ENCODE peak calls at places on chromosomes 7 and 10, in five cellular contexts. One of them, this sample, is unnamed.

GRCh38 chr7:21526007-21526406 is 16.8 kb upstream of the DNAH11 start:
- DNase-seq in sciatic nerve: no peak
- DNase-seq in activated CD8-positive, alpha-beta memory T cell treated with anti-CD3 and anti-CD28 coated beads, Interleukin-2, amount 10 ng/mL, durations not matched to agents 7 days and 5 days: no peak
- DNase-seq in RWPE1: no peak
- DNase-seq in stimulated activated CD8-positive, alpha-beta memory T cell treated with anti-CD3 and anti-CD28 coated beads, Interleukin-12 subunit alpha, Interleukin-12 subunit beta, amount 100 ng/mL, for 4 hours: no peak
- DNase-seq in this sample: no peak

GRCh38 chr7:471866-472639 is 47.6 kb downstream of the PDGFA start:
- DNase-seq in sciatic nerve: peak; percentile 73
- DNase-seq in activated CD8-positive, alpha-beta memory T cell treated with anti-CD3 and anti-CD28 coated beads, Interleukin-2, amount 10 ng/mL, durations not matched to agents 7 days and 5 days: no peak
- DNase-seq in RWPE1: peak; percentile 89
- DNase-seq in stimulated activated CD8-positive, alpha-beta memory T cell treated with anti-CD3 and anti-CD28 coated beads, Interleukin-12 subunit alpha, Interleukin-12 subunit beta, amount 100 ng/mL, for 4 hours: no peak
- DNase-seq in this sample: no peak

GRCh38 chr7:8117195-8117594 is 144.8 kb downstream of the ICA1 start:
- DNase-seq in sciatic nerve: no peak
- DNase-seq in activated CD8-positive, alpha-beta memory T cell treated with anti-CD3 and anti-CD28 coated beads, Interleukin-2, amount 10 ng/mL, durations not matched to agents 7 days and 5 days: no peak
- DNase-seq in RWPE1: no peak
- DNase-seq in stimulated activated CD8-positive, alpha-beta memory T cell treated with anti-CD3 and anti-CD28 coated beads, Interleukin-12 subunit alpha, Interleukin-12 subunit beta, amount 100 ng/mL, for 4 hours: no peak
- DNase-seq in this sample: no peak

GRCh38 chr10:100744980-100745881 is at the start of gene PAX2:
- DNase-seq in sciatic nerve: no peak
- DNase-seq in activated CD8-positive, alpha-beta memory T cell treated with anti-CD3 and anti-CD28 coated beads, Interleukin-2, amount 10 ng/mL, durations not matched to agents 7 days and 5 days: no peak
- DNase-seq in RWPE1: no peak
- DNase-seq in stimulated activated CD8-positive, alpha-beta memory T cell treated with anti-CD3 and anti-CD28 coated beads, Interleukin-12 subunit alpha, Interleukin-12 subunit beta, amount 100 ng/mL, for 4 hours: no peak
- DNase-seq in this sample: no peak

GRCh38 chr7:151727579-151728285 is 149.2 kb downstream of the PRKAG2 start:
- DNase-seq in sciatic nerve: peak; percentile 87
- DNase-seq in activated CD8-positive, alpha-beta memory T cell treated with anti-CD3 and anti-CD28 coated beads, Interleukin-2, amount 10 ng/mL, durations not matched to agents 7 days and 5 days: peak; percentile 89
- DNase-seq in RWPE1: peak; percentile 96
- DNase-seq in stimulated activated CD8-positive, alpha-beta memory T cell treated with anti-CD3 and anti-CD28 coated beads, Interleukin-12 subunit alpha, Interleukin-12 subunit beta, amount 100 ng/mL, for 4 hours: peak; percentile 24
- DNase-seq in this sample: no peak

GRCh38 chr10:8181496-8182174 is 127.1 kb downstream of the GATA3 start:
- DNase-seq in sciatic nerve: no peak
- DNase-seq in activated CD8-positive, alpha-beta memory T cell treated with anti-CD3 and anti-CD28 coated beads, Interleukin-2, amount 10 ng/mL, durations not matched to agents 7 days and 5 days: no peak
- DNase-seq in RWPE1: no peak
- DNase-seq in stimulated activated CD8-positive, alpha-beta memory T cell treated with anti-CD3 and anti-CD28 coated beads, Interleukin-12 subunit alpha, Interleukin-12 subunit beta, amount 100 ng/mL, for 4 hours: no peak
- DNase-seq in this sample: no peak

GRCh38 chr10:22427101-22427500 is 81.8 kb downstream of the SPAG6 start:
- DNase-seq in sciatic nerve: no peak
- DNase-seq in activated CD8-positive, alpha-beta memory T cell treated with anti-CD3 and anti-CD28 coated beads, Interleukin-2, amount 10 ng/mL, durations not matched to agents 7 days and 5 days: no peak
- DNase-seq in RWPE1: peak; percentile 59
- DNase-seq in stimulated activated CD8-positive, alpha-beta memory T cell treated with anti-CD3 and anti-CD28 coated beads, Interleukin-12 subunit alpha, Interleukin-12 subunit beta, amount 100 ng/mL, for 4 hours: no peak
- DNase-seq in this sample: no peak

GRCh38 chr7:28754027-28754426 is 204.1 kb downstream of the TRIL start:
- DNase-seq in sciatic nerve: peak; percentile 75
- DNase-seq in activated CD8-positive, alpha-beta memory T cell treated with anti-CD3 and anti-CD28 coated beads, Interleukin-2, amount 10 ng/mL, durations not matched to agents 7 days and 5 days: no peak
- DNase-seq in RWPE1: no peak
- DNase-seq in stimulated activated CD8-positive, alpha-beta memory T cell treated with anti-CD3 and anti-CD28 coated beads, Interleukin-12 subunit alpha, Interleukin-12 subunit beta, amount 100 ng/mL, for 4 hours: no peak
- DNase-seq in this sample: no peak

GRCh38 chr10:130740788-130741785 is 570.4 kb downstream of the TCERG1L start:
- DNase-seq in sciatic nerve: peak; percentile 53
- DNase-seq in activated CD8-positive, alpha-beta memory T cell treated with anti-CD3 and anti-CD28 coated beads, Interleukin-2, amount 10 ng/mL, durations not matched to agents 7 days and 5 days: no peak
- DNase-seq in RWPE1: no peak
- DNase-seq in stimulated activated CD8-positive, alpha-beta memory T cell treated with anti-CD3 and anti-CD28 coated beads, Interleukin-12 subunit alpha, Interleukin-12 subunit beta, amount 100 ng/mL, for 4 hours: no peak
- DNase-seq in this sample: no peak

GRCh38 chr10:52755297-52756062 is 17.1 kb downstream of the MBL2 start:
- DNase-seq in sciatic nerve: no peak
- DNase-seq in activated CD8-positive, alpha-beta memory T cell treated with anti-CD3 and anti-CD28 coated beads, Interleukin-2, amount 10 ng/mL, durations not matched to agents 7 days and 5 days: no peak
- DNase-seq in RWPE1: peak; percentile 40
- DNase-seq in stimulated activated CD8-positive, alpha-beta memory T cell treated with anti-CD3 and anti-CD28 coated beads, Interleukin-12 subunit alpha, Interleukin-12 subunit beta, amount 100 ng/mL, for 4 hours: no peak
- DNase-seq in this sample: no peak

GRCh38 chr10:63666836-63667383 is 145.7 kb downstream of the REEP3 start:
- DNase-seq in sciatic nerve: no peak
- DNase-seq in activated CD8-positive, alpha-beta memory T cell treated with anti-CD3 and anti-CD28 coated beads, Interleukin-2, amount 10 ng/mL, durations not matched to agents 7 days and 5 days: no peak
- DNase-seq in RWPE1: peak; percentile 10
- DNase-seq in stimulated activated CD8-positive, alpha-beta memory T cell treated with anti-CD3 and anti-CD28 coated beads, Interleukin-12 subunit alpha, Interleukin-12 subunit beta, amount 100 ng/mL, for 4 hours: no peak
- DNase-seq in this sample: no peak

GRCh38 chr10:17144757-17145156 is 15.1 kb upstream of the CUBN start:
- DNase-seq in sciatic nerve: no peak
- DNase-seq in activated CD8-positive, alpha-beta memory T cell treated with anti-CD3 and anti-CD28 coated beads, Interleukin-2, amount 10 ng/mL, durations not matched to agents 7 days and 5 days: peak; percentile 70
- DNase-seq in RWPE1: no peak
- DNase-seq in stimulated activated CD8-positive, alpha-beta memory T cell treated with anti-CD3 and anti-CD28 coated beads, Interleukin-12 subunit alpha, Interleukin-12 subunit beta, amount 100 ng/mL, for 4 hours: no peak
- DNase-seq in this sample: no peak

GRCh38 chr7:127706766-127707165 is 54.8 kb downstream of the SND1 start:
- DNase-seq in sciatic nerve: no peak
- DNase-seq in activated CD8-positive, alpha-beta memory T cell treated with anti-CD3 and anti-CD28 coated beads, Interleukin-2, amount 10 ng/mL, durations not matched to agents 7 days and 5 days: no peak
- DNase-seq in RWPE1: no peak
- DNase-seq in stimulated activated CD8-positive, alpha-beta memory T cell treated with anti-CD3 and anti-CD28 coated beads, Interleukin-12 subunit alpha, Interleukin-12 subunit beta, amount 100 ng/mL, for 4 hours: no peak
- DNase-seq in this sample: no peak

GRCh38 chr10:75957721-75958120 is 526.3 kb downstream of the LRMDA start:
- DNase-seq in sciatic nerve: no peak
- DNase-seq in activated CD8-positive, alpha-beta memory T cell treated with anti-CD3 and anti-CD28 coated beads, Interleukin-2, amount 10 ng/mL, durations not matched to agents 7 days and 5 days: no peak
- DNase-seq in RWPE1: no peak
- DNase-seq in stimulated activated CD8-positive, alpha-beta memory T cell treated with anti-CD3 and anti-CD28 coated beads, Interleukin-12 subunit alpha, Interleukin-12 subunit beta, amount 100 ng/mL, for 4 hours: no peak
- DNase-seq in this sample: no peak

GRCh38 chr7:151187409-151188251 is 580 bp upstream of the ASB10 start:
- DNase-seq in sciatic nerve: no peak
- DNase-seq in activated CD8-positive, alpha-beta memory T cell treated with anti-CD3 and anti-CD28 coated beads, Interleukin-2, amount 10 ng/mL, durations not matched to agents 7 days and 5 days: no peak
- DNase-seq in RWPE1: no peak
- DNase-seq in stimulated activated CD8-positive, alpha-beta memory T cell treated with anti-CD3 and anti-CD28 coated beads, Interleukin-12 subunit alpha, Interleukin-12 subunit beta, amount 100 ng/mL, for 4 hours: no peak
- DNase-seq in this sample: no peak

GRCh38 chr7:151394076-151395035 is 15.5 kb downstream of the WDR86 start:
- DNase-seq in sciatic nerve: no peak
- DNase-seq in activated CD8-positive, alpha-beta memory T cell treated with anti-CD3 and anti-CD28 coated beads, Interleukin-2, amount 10 ng/mL, durations not matched to agents 7 days and 5 days: no peak
- DNase-seq in RWPE1: no peak
- DNase-seq in stimulated activated CD8-positive, alpha-beta memory T cell treated with anti-CD3 and anti-CD28 coated beads, Interleukin-12 subunit alpha, Interleukin-12 subunit beta, amount 100 ng/mL, for 4 hours: no peak
- DNase-seq in this sample: no peak

GRCh38 chr7:96778263-96778662 is 68.6 kb upstream of the SEM1 start:
- DNase-seq in sciatic nerve: no peak
- DNase-seq in activated CD8-positive, alpha-beta memory T cell treated with anti-CD3 and anti-CD28 coated beads, Interleukin-2, amount 10 ng/mL, durations not matched to agents 7 days and 5 days: no peak
- DNase-seq in RWPE1: no peak
- DNase-seq in stimulated activated CD8-positive, alpha-beta memory T cell treated with anti-CD3 and anti-CD28 coated beads, Interleukin-12 subunit alpha, Interleukin-12 subunit beta, amount 100 ng/mL, for 4 hours: no peak
- DNase-seq in this sample: no peak

GRCh38 chr10:74021248-74022055 is 23.5 kb downstream of the VCL start:
- DNase-seq in sciatic nerve: no peak
- DNase-seq in activated CD8-positive, alpha-beta memory T cell treated with anti-CD3 and anti-CD28 coated beads, Interleukin-2, amount 10 ng/mL, durations not matched to agents 7 days and 5 days: no peak
- DNase-seq in RWPE1: peak; percentile 64
- DNase-seq in stimulated activated CD8-positive, alpha-beta memory T cell treated with anti-CD3 and anti-CD28 coated beads, Interleukin-12 subunit alpha, Interleukin-12 subunit beta, amount 100 ng/mL, for 4 hours: no peak
- DNase-seq in this sample: no peak

GRCh38 chr7:140245611-140246105 is 68.9 kb upstream of the KDM7A start:
- DNase-seq in sciatic nerve: no peak
- DNase-seq in activated CD8-positive, alpha-beta memory T cell treated with anti-CD3 and anti-CD28 coated beads, Interleukin-2, amount 10 ng/mL, durations not matched to agents 7 days and 5 days: no peak
- DNase-seq in RWPE1: no peak
- DNase-seq in stimulated activated CD8-positive, alpha-beta memory T cell treated with anti-CD3 and anti-CD28 coated beads, Interleukin-12 subunit alpha, Interleukin-12 subunit beta, amount 100 ng/mL, for 4 hours: no peak
- DNase-seq in this sample: no peak

GRCh38 chr7:158572000-158572828 is 15.4 kb downstream of the PTPRN2 start:
- DNase-seq in sciatic nerve: no peak
- DNase-seq in activated CD8-positive, alpha-beta memory T cell treated with anti-CD3 and anti-CD28 coated beads, Interleukin-2, amount 10 ng/mL, durations not matched to agents 7 days and 5 days: no peak
- DNase-seq in RWPE1: peak; percentile 16
- DNase-seq in stimulated activated CD8-positive, alpha-beta memory T cell treated with anti-CD3 and anti-CD28 coated beads, Interleukin-12 subunit alpha, Interleukin-12 subunit beta, amount 100 ng/mL, for 4 hours: no peak
- DNase-seq in this sample: no peak

GRCh38 chr7:115477193-115477651 is 553.3 kb downstream of the TFEC start:
- DNase-seq in sciatic nerve: peak; percentile 59
- DNase-seq in activated CD8-positive, alpha-beta memory T cell treated with anti-CD3 and anti-CD28 coated beads, Interleukin-2, amount 10 ng/mL, durations not matched to agents 7 days and 5 days: no peak
- DNase-seq in RWPE1: no peak
- DNase-seq in stimulated activated CD8-positive, alpha-beta memory T cell treated with anti-CD3 and anti-CD28 coated beads, Interleukin-12 subunit alpha, Interleukin-12 subunit beta, amount 100 ng/mL, for 4 hours: no peak
- DNase-seq in this sample: no peak

GRCh38 chr7:40324889-40325288 is 190.1 kb downstream of the SUGCT start:
- DNase-seq in sciatic nerve: no peak
- DNase-seq in activated CD8-positive, alpha-beta memory T cell treated with anti-CD3 and anti-CD28 coated beads, Interleukin-2, amount 10 ng/mL, durations not matched to agents 7 days and 5 days: no peak
- DNase-seq in RWPE1: no peak
- DNase-seq in stimulated activated CD8-positive, alpha-beta memory T cell treated with anti-CD3 and anti-CD28 coated beads, Interleukin-12 subunit alpha, Interleukin-12 subunit beta, amount 100 ng/mL, for 4 hours: no peak
- DNase-seq in this sample: no peak

GRCh38 chr10:80908596-80908995 is 370.9 kb downstream of the SH2D4B start:
- DNase-seq in sciatic nerve: no peak
- DNase-seq in activated CD8-positive, alpha-beta memory T cell treated with anti-CD3 and anti-CD28 coated beads, Interleukin-2, amount 10 ng/mL, durations not matched to agents 7 days and 5 days: no peak
- DNase-seq in RWPE1: no peak
- DNase-seq in stimulated activated CD8-positive, alpha-beta memory T cell treated with anti-CD3 and anti-CD28 coated beads, Interleukin-12 subunit alpha, Interleukin-12 subunit beta, amount 100 ng/mL, for 4 hours: no peak
- DNase-seq in this sample: no peak

GRCh38 chr7:23712368-23713284 is 2.6 kb downstream of the STK31 start:
- DNase-seq in sciatic nerve: no peak
- DNase-seq in activated CD8-positive, alpha-beta memory T cell treated with anti-CD3 and anti-CD28 coated beads, Interleukin-2, amount 10 ng/mL, durations not matched to agents 7 days and 5 days: no peak
- DNase-seq in RWPE1: peak; percentile 67
- DNase-seq in stimulated activated CD8-positive, alpha-beta memory T cell treated with anti-CD3 and anti-CD28 coated beads, Interleukin-12 subunit alpha, Interleukin-12 subunit beta, amount 100 ng/mL, for 4 hours: no peak
- DNase-seq in this sample: no peak

GRCh38 chr10:119538632-119539358 is 3.7 kb downstream of the RGS10 start:
- DNase-seq in sciatic nerve: peak; percentile 43
- DNase-seq in activated CD8-positive, alpha-beta memory T cell treated with anti-CD3 and anti-CD28 coated beads, Interleukin-2, amount 10 ng/mL, durations not matched to agents 7 days and 5 days: peak; percentile 72
- DNase-seq in RWPE1: no peak
- DNase-seq in stimulated activated CD8-positive, alpha-beta memory T cell treated with anti-CD3 and anti-CD28 coated beads, Interleukin-12 subunit alpha, Interleukin-12 subunit beta, amount 100 ng/mL, for 4 hours: no peak
- DNase-seq in this sample: no peak

GRCh38 chr10:15035385-15036301 is 8.1 kb upstream of the OLAH start:
- DNase-seq in sciatic nerve: peak; percentile 59
- DNase-seq in activated CD8-positive, alpha-beta memory T cell treated with anti-CD3 and anti-CD28 coated beads, Interleukin-2, amount 10 ng/mL, durations not matched to agents 7 days and 5 days: no peak
- DNase-seq in RWPE1: no peak
- DNase-seq in stimulated activated CD8-positive, alpha-beta memory T cell treated with anti-CD3 and anti-CD28 coated beads, Interleukin-12 subunit alpha, Interleukin-12 subunit beta, amount 100 ng/mL, for 4 hours: no peak
- DNase-seq in this sample: no peak

GRCh38 chr7:43758861-43759683 is 592 bp downstream of the BLVRA start:
- DNase-seq in sciatic nerve: peak; percentile 66
- DNase-seq in activated CD8-positive, alpha-beta memory T cell treated with anti-CD3 and anti-CD28 coated beads, Interleukin-2, amount 10 ng/mL, durations not matched to agents 7 days and 5 days: peak; percentile 65
- DNase-seq in RWPE1: peak; percentile 52
- DNase-seq in stimulated activated CD8-positive, alpha-beta memory T cell treated with anti-CD3 and anti-CD28 coated beads, Interleukin-12 subunit alpha, Interleukin-12 subunit beta, amount 100 ng/mL, for 4 hours: peak; percentile 35
- DNase-seq in this sample: peak; percentile 34

GRCh38 chr7:127589901-127590300 is 1.7 kb downstream of the ARF5 start:
- DNase-seq in sciatic nerve: no peak
- DNase-seq in activated CD8-positive, alpha-beta memory T cell treated with anti-CD3 and anti-CD28 coated beads, Interleukin-2, amount 10 ng/mL, durations not matched to agents 7 days and 5 days: no peak
- DNase-seq in RWPE1: no peak
- DNase-seq in stimulated activated CD8-positive, alpha-beta memory T cell treated with anti-CD3 and anti-CD28 coated beads, Interleukin-12 subunit alpha, Interleukin-12 subunit beta, amount 100 ng/mL, for 4 hours: no peak
- DNase-seq in this sample: no peak

GRCh38 chr10:53161231-53161630 is 388.6 kb upstream of the MBL2 start:
- DNase-seq in sciatic nerve: no peak
- DNase-seq in activated CD8-positive, alpha-beta memory T cell treated with anti-CD3 and anti-CD28 coated beads, Interleukin-2, amount 10 ng/mL, durations not matched to agents 7 days and 5 days: no peak
- DNase-seq in RWPE1: no peak
- DNase-seq in stimulated activated CD8-positive, alpha-beta memory T cell treated with anti-CD3 and anti-CD28 coated beads, Interleukin-12 subunit alpha, Interleukin-12 subunit beta, amount 100 ng/mL, for 4 hours: no peak
- DNase-seq in this sample: no peak

GRCh38 chr10:25130911-25131310 is 43.9 kb upstream of the GPR158 start:
- DNase-seq in sciatic nerve: no peak
- DNase-seq in activated CD8-positive, alpha-beta memory T cell treated with anti-CD3 and anti-CD28 coated beads, Interleukin-2, amount 10 ng/mL, durations not matched to agents 7 days and 5 days: no peak
- DNase-seq in RWPE1: peak; percentile 4
- DNase-seq in stimulated activated CD8-positive, alpha-beta memory T cell treated with anti-CD3 and anti-CD28 coated beads, Interleukin-12 subunit alpha, Interleukin-12 subunit beta, amount 100 ng/mL, for 4 hours: no peak
- DNase-seq in this sample: no peak

GRCh38 chr10:71621783-71622526 is 97.6 kb downstream of the C10orf105 start:
- DNase-seq in sciatic nerve: no peak
- DNase-seq in activated CD8-positive, alpha-beta memory T cell treated with anti-CD3 and anti-CD28 coated beads, Interleukin-2, amount 10 ng/mL, durations not matched to agents 7 days and 5 days: no peak
- DNase-seq in RWPE1: peak; percentile 71
- DNase-seq in stimulated activated CD8-positive, alpha-beta memory T cell treated with anti-CD3 and anti-CD28 coated beads, Interleukin-12 subunit alpha, Interleukin-12 subunit beta, amount 100 ng/mL, for 4 hours: no peak
- DNase-seq in this sample: no peak

GRCh38 chr7:33753881-33754525 is 151.3 kb upstream of the BMPER start:
- DNase-seq in sciatic nerve: no peak
- DNase-seq in activated CD8-positive, alpha-beta memory T cell treated with anti-CD3 and anti-CD28 coated beads, Interleukin-2, amount 10 ng/mL, durations not matched to agents 7 days and 5 days: no peak
- DNase-seq in RWPE1: no peak
- DNase-seq in stimulated activated CD8-positive, alpha-beta memory T cell treated with anti-CD3 and anti-CD28 coated beads, Interleukin-12 subunit alpha, Interleukin-12 subunit beta, amount 100 ng/mL, for 4 hours: no peak
- DNase-seq in this sample: no peak

GRCh38 chr7:108310351-108310750 is 145.9 kb downstream of the NRCAM start:
- DNase-seq in sciatic nerve: no peak
- DNase-seq in activated CD8-positive, alpha-beta memory T cell treated with anti-CD3 and anti-CD28 coated beads, Interleukin-2, amount 10 ng/mL, durations not matched to agents 7 days and 5 days: no peak
- DNase-seq in RWPE1: no peak
- DNase-seq in stimulated activated CD8-positive, alpha-beta memory T cell treated with anti-CD3 and anti-CD28 coated beads, Interleukin-12 subunit alpha, Interleukin-12 subunit beta, amount 100 ng/mL, for 4 hours: no peak
- DNase-seq in this sample: no peak

GRCh38 chr7:137209151-137209822 is 134.2 kb downstream of the PTN start:
- DNase-seq in sciatic nerve: no peak
- DNase-seq in activated CD8-positive, alpha-beta memory T cell treated with anti-CD3 and anti-CD28 coated beads, Interleukin-2, amount 10 ng/mL, durations not matched to agents 7 days and 5 days: no peak
- DNase-seq in RWPE1: no peak
- DNase-seq in stimulated activated CD8-positive, alpha-beta memory T cell treated with anti-CD3 and anti-CD28 coated beads, Interleukin-12 subunit alpha, Interleukin-12 subunit beta, amount 100 ng/mL, for 4 hours: no peak
- DNase-seq in this sample: no peak

GRCh38 chr7:35716038-35716803 is 21.3 kb upstream of the HERPUD2 start:
- DNase-seq in sciatic nerve: no peak
- DNase-seq in activated CD8-positive, alpha-beta memory T cell treated with anti-CD3 and anti-CD28 coated beads, Interleukin-2, amount 10 ng/mL, durations not matched to agents 7 days and 5 days: no peak
- DNase-seq in RWPE1: no peak
- DNase-seq in stimulated activated CD8-positive, alpha-beta memory T cell treated with anti-CD3 and anti-CD28 coated beads, Interleukin-12 subunit alpha, Interleukin-12 subunit beta, amount 100 ng/mL, for 4 hours: no peak
- DNase-seq in this sample: no peak

GRCh38 chr7:122790558-122790957 is 87.8 kb upstream of the RNF148 start:
- DNase-seq in sciatic nerve: no peak
- DNase-seq in activated CD8-positive, alpha-beta memory T cell treated with anti-CD3 and anti-CD28 coated beads, Interleukin-2, amount 10 ng/mL, durations not matched to agents 7 days and 5 days: no peak
- DNase-seq in RWPE1: no peak
- DNase-seq in stimulated activated CD8-positive, alpha-beta memory T cell treated with anti-CD3 and anti-CD28 coated beads, Interleukin-12 subunit alpha, Interleukin-12 subunit beta, amount 100 ng/mL, for 4 hours: no peak
- DNase-seq in this sample: no peak